ENCODE peak calls at places on chromosomes 1 and 21, in five cellular contexts. One of them, this sample, is unnamed.

GRCh38 chr1:184597652-184598357 is 156.9 kb downstream of the EDEM3 start:
- DNase-seq in A673: no peak
- DNase-seq in body of pancreas: no peak
- DNase-seq in vagina: no peak
- DNase-seq in PC-3: no peak
- DNase-seq in this sample: no peak

GRCh38 chr1:116377564-116378529 is 4.8 kb downstream of the ATP1A1 start:
- DNase-seq in A673: peak
- DNase-seq in body of pancreas: peak
- DNase-seq in vagina: no peak
- DNase-seq in PC-3: peak
- DNase-seq in this sample: no peak

GRCh38 chr1:64537942-64538341 is 68.0 kb downstream of the CACHD1 start:
- DNase-seq in A673: peak
- DNase-seq in body of pancreas: peak
- DNase-seq in vagina: no peak
- DNase-seq in PC-3: no peak
- DNase-seq in this sample: no peak

GRCh38 chr1:38670544-38671122 is 188.9 kb downstream of the RRAGC start:
- DNase-seq in A673: no peak
- DNase-seq in body of pancreas: no peak
- DNase-seq in vagina: peak
- DNase-seq in PC-3: no peak
- DNase-seq in this sample: no peak

GRCh38 chr1:113540328-113540727 is 150.0 kb downstream of the MAGI3 start:
- DNase-seq in A673: no peak
- DNase-seq in body of pancreas: no peak
- DNase-seq in vagina: no peak
- DNase-seq in PC-3: no peak
- DNase-seq in this sample: no peak

GRCh38 chr21:25637846-25638245 is 1.2 kb upstream of the JAM2 start:
- DNase-seq in A673: no peak
- DNase-seq in body of pancreas: no peak
- DNase-seq in vagina: no peak
- DNase-seq in PC-3: no peak
- DNase-seq in this sample: no peak

GRCh38 chr1:236122176-236122575 is 20.2 kb upstream of the GPR137B start:
- DNase-seq in A673: no peak
- DNase-seq in body of pancreas: no peak
- DNase-seq in vagina: no peak
- DNase-seq in PC-3: no peak
- DNase-seq in this sample: no peak

GRCh38 chr1:201655243-201655642 is 116.3 kb downstream of the NAV1 start:
- DNase-seq in A673: no peak
- DNase-seq in body of pancreas: no peak
- DNase-seq in vagina: no peak
- DNase-seq in PC-3: no peak
- DNase-seq in this sample: no peak

GRCh38 chr1:202046227-202046626 is 35.8 kb downstream of the ELF3 start:
- DNase-seq in A673: no peak
- DNase-seq in body of pancreas: peak
- DNase-seq in vagina: no peak
- DNase-seq in PC-3: peak
- DNase-seq in this sample: no peak

GRCh38 chr1:209609403-209610377 is 26.2 kb downstream of the CAMK1G start:
- DNase-seq in A673: no peak
- DNase-seq in body of pancreas: no peak
- DNase-seq in vagina: no peak
- DNase-seq in PC-3: peak
- DNase-seq in this sample: no peak

GRCh38 chr1:210321552-210321951 is 7.2 kb upstream of the HHAT start:
- DNase-seq in A673: no peak
- DNase-seq in body of pancreas: no peak
- DNase-seq in vagina: no peak
- DNase-seq in PC-3: no peak
- DNase-seq in this sample: no peak

GRCh38 chr1:95916616-95917015 is 682.6 kb downstream of the RWDD3 start:
- DNase-seq in A673: peak
- DNase-seq in body of pancreas: no peak
- DNase-seq in vagina: no peak
- DNase-seq in PC-3: peak
- DNase-seq in this sample: no peak

GRCh38 chr1:230094746-230095145 is 27.7 kb downstream of the GALNT2 start:
- DNase-seq in A673: no peak
- DNase-seq in body of pancreas: no peak
- DNase-seq in vagina: no peak
- DNase-seq in PC-3: no peak
- DNase-seq in this sample: no peak

GRCh38 chr1:1355376-1355775 is 3.0 kb downstream of the MXRA8 start:
- DNase-seq in A673: no peak
- DNase-seq in body of pancreas: no peak
- DNase-seq in vagina: no peak
- DNase-seq in PC-3: peak
- DNase-seq in this sample: peak

GRCh38 chr21:41180752-41181151 is 12.8 kb downstream of the BACE2 start:
- DNase-seq in A673: no peak
- DNase-seq in body of pancreas: no peak
- DNase-seq in vagina: no peak
- DNase-seq in PC-3: no peak
- DNase-seq in this sample: no peak

GRCh38 chr1:165737196-165737595 is 31.5 kb downstream of the TMCO1 start:
- DNase-seq in A673: no peak
- DNase-seq in body of pancreas: no peak
- DNase-seq in vagina: no peak
- DNase-seq in PC-3: no peak
- DNase-seq in this sample: no peak

GRCh38 chr1:154627247-154628121 is 19.5 kb upstream of the ADAR start:
- DNase-seq in A673: peak
- DNase-seq in body of pancreas: peak
- DNase-seq in vagina: peak
- DNase-seq in PC-3: peak
- DNase-seq in this sample: peak

GRCh38 chr1:30336550-30337426 is 386.6 kb downstream of the MATN1 start:
- DNase-seq in A673: peak
- DNase-seq in body of pancreas: no peak
- DNase-seq in vagina: peak
- DNase-seq in PC-3: no peak
- DNase-seq in this sample: no peak

GRCh38 chr1:248839168-248839555 is 1.1 kb downstream of the ZNF672 start:
- DNase-seq in A673: no peak
- DNase-seq in body of pancreas: no peak
- DNase-seq in vagina: no peak
- DNase-seq in PC-3: no peak
- DNase-seq in this sample: no peak

GRCh38 chr1:209485167-209485566 is 98.3 kb upstream of the CAMK1G start:
- DNase-seq in A673: peak
- DNase-seq in body of pancreas: peak
- DNase-seq in vagina: no peak
- DNase-seq in PC-3: peak
- DNase-seq in this sample: no peak

GRCh38 chr1:151131832-151132675 is 14.4 kb downstream of the SEMA6C start:
- DNase-seq in A673: no peak
- DNase-seq in body of pancreas: no peak
- DNase-seq in vagina: no peak
- DNase-seq in PC-3: no peak
- DNase-seq in this sample: peak

GRCh38 chr1:180571832-180572636 is 13.3 kb downstream of the OVAAL start:
- DNase-seq in A673: no peak
- DNase-seq in body of pancreas: no peak
- DNase-seq in vagina: no peak
- DNase-seq in PC-3: peak
- DNase-seq in this sample: no peak

GRCh38 chr1:11571906-11572616 is 82.2 kb downstream of the FBXO2 start:
- DNase-seq in A673: peak
- DNase-seq in body of pancreas: no peak
- DNase-seq in vagina: no peak
- DNase-seq in PC-3: no peak
- DNase-seq in this sample: peak

GRCh38 chr1:40926441-40926840 is 53.1 kb upstream of the CTPS1 start:
- DNase-seq in A673: no peak
- DNase-seq in body of pancreas: no peak
- DNase-seq in vagina: no peak
- DNase-seq in PC-3: no peak
- DNase-seq in this sample: no peak

GRCh38 chr1:234230414-234230862 is 142.8 kb upstream of the COA6 start:
- DNase-seq in A673: no peak
- DNase-seq in body of pancreas: no peak
- DNase-seq in vagina: no peak
- DNase-seq in PC-3: no peak
- DNase-seq in this sample: no peak

GRCh38 chr21:35084869-35085268 is 35.8 kb upstream of the RUNX1 start:
- DNase-seq in A673: peak
- DNase-seq in body of pancreas: no peak
- DNase-seq in vagina: no peak
- DNase-seq in PC-3: peak
- DNase-seq in this sample: no peak

DNA sequence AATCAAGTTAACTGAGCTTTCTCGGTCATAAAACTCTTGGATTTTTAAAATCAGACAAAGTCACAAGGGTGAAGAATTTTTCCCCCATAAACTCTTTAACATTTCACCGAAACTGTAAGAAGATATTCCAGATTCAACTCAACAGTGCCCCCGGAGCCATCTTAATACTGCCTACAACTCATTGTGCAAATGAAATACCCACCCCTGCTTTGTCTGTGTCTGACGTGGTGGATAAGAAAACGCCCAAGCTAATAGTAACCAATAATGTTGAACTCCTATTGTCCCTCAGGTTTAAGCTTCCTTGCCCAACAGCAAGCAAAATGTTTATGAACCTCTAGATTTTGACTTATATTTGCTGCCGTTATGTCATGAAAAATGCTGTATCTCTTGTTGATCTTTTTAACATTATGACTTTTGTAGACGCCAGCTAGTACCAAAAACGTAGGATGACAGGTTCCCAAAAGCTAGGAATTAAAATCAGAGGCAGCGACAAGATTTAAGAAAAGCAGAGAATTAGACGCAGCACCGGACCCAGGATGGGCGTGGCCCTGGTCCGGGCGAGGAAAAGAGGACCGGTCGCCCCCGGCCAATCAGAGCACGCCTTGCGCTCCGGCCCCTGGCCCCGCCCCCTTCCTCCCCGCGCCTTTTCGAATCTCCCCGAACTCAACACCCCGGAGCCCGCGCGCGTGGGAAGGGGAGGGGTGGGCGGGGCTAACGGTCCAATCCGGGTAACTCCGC is 1.1 kb downstream of the STMN1 start:
- DNase-seq in A673: peak
- DNase-seq in body of pancreas: peak
- DNase-seq in vagina: no peak
- DNase-seq in PC-3: peak
- DNase-seq in this sample: peak
- TF ChIP-seq CTCF in A673: peak
- TF ChIP-seq CTCF in body of pancreas: no peak
- TF ChIP-seq CTCF in vagina: no peak
- TF ChIP-seq CTCF in PC-3: peak
- TF ChIP-seq CTCF in this sample: no peak

GRCh38 chr1:245600658-245601057 is 445.9 kb downstream of the KIF26B start:
- DNase-seq in A673: no peak
- DNase-seq in body of pancreas: no peak
- DNase-seq in vagina: no peak
- DNase-seq in PC-3: no peak
- DNase-seq in this sample: no peak

GRCh38 chr1:245599413-245600174 is 444.8 kb downstream of the KIF26B start:
- DNase-seq in A673: peak
- DNase-seq in body of pancreas: peak
- DNase-seq in vagina: no peak
- DNase-seq in PC-3: no peak
- DNase-seq in this sample: no peak

GRCh38 chr1:245603311-245603865 is 448.6 kb downstream of the KIF26B start:
- DNase-seq in A673: no peak
- DNase-seq in body of pancreas: no peak
- DNase-seq in vagina: peak
- DNase-seq in PC-3: no peak
- DNase-seq in this sample: no peak

DNA sequence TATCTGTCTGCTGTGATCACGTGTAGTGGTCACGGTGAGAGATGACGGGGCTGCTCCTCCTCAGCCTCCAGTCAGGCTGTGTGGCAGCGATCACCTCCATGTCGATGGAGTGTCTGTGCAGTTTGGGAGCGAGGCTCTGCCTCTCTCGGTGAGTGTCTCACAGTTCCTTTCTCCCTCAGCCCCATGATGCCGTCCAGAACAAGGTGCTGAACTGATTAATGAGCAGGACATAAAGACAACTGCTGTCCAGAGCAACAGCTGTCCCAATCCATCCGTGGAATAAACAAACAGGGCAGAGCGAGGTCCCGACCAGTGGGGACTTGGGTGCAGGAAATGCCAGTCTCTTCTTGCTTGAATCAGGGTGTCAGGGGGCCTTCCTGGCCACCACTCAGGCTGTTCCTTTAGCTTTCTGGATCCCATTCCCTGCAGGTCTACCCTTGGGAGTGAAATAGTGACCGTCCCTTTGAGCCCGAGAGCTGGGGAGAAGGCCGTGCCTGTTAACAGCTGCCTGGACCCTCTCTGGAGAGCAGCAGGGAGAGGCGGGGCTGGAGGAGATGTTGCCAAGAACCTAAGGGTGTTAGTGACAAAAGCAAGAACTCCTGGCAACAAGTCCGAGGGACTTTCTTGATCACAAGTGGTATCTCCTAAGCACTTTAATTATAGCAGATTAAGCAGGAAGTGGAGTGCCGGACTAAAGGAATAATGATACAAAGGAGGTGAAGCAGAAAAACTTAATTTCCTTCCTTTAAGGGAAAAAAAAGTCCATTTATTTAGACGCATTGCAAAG is 443.9 kb downstream of the KIF26B start:
- DNase-seq in A673: peak
- DNase-seq in body of pancreas: no peak
- DNase-seq in vagina: no peak
- DNase-seq in PC-3: no peak
- DNase-seq in this sample: no peak
- TF ChIP-seq CTCF in A673: no peak
- TF ChIP-seq CTCF in body of pancreas: no peak
- TF ChIP-seq CTCF in vagina: no peak
- TF ChIP-seq CTCF in PC-3: no peak
- TF ChIP-seq CTCF in this sample: no peak

GRCh38 chr21:31088196-31088751 is 50.0 kb upstream of the KRTAP19-8 start:
- DNase-seq in A673: no peak
- DNase-seq in body of pancreas: no peak
- DNase-seq in vagina: no peak
- DNase-seq in PC-3: no peak
- DNase-seq in this sample: no peak
- TF ChIP-seq CTCF in A673: peak
- TF ChIP-seq CTCF in body of pancreas: no peak
- TF ChIP-seq CTCF in vagina: no peak
- TF ChIP-seq CTCF in PC-3: no peak
- TF ChIP-seq CTCF in this sample: peak

GRCh38 chr1:97050501-97050900 is 328.9 kb downstream of the PTBP2 start:
- DNase-seq in A673: peak
- DNase-seq in body of pancreas: no peak
- DNase-seq in vagina: no peak
- DNase-seq in PC-3: peak
- DNase-seq in this sample: peak
- TF ChIP-seq CTCF in A673: peak
- TF ChIP-seq CTCF in body of pancreas: no peak
- TF ChIP-seq CTCF in vagina: no peak
- TF ChIP-seq CTCF in PC-3: peak
- TF ChIP-seq CTCF in this sample: no peak